ENCODE peak calls at places on chromosomes 3 and 15, in eight cellular contexts. V is NCI-H1694; Z is nephron progenitor cell; Q is CD4-positive, CD25-positive, alpha-beta regulatory T cell; C is epithelial cell of esophagus; D is mesenchymal stem cell; P is iPS-NIHi11; X is stimulated activated CD8-positive, alpha-beta memory T cell treated with anti-CD3 and anti-CD28 coated beads, Interleukin-4, amount 100 ng/mL, for 24 hours. K is an unnamed sample.

GRCh38 chr3:112333002-112333385 is at the start of gene CD200:
- DNase-seq in V (no peak), Z (peak; percentile 79), Q (peak; percentile 20), C (peak; percentile 20), D (peak; percentile 32), P (peak; percentile 50), X (peak; percentile 35), K (peak; percentile 41)

GRCh38 chr15:79197285-79197684 is 85.2 kb upstream of the ANKRD34C start:
- DNase-seq in V (no peak), Z (no peak), Q (no peak), C (no peak), D (no peak), P (peak; percentile 48), X (no peak), K (no peak)

GRCh38 chr15:76823903-76824302 is 81.2 kb downstream of the SCAPER start:
- DNase-seq in V (no peak), Z (no peak), Q (no peak), C (no peak), D (no peak), P (no peak), X (no peak), K (no peak)

GRCh38 chr15:39028069-39028468 is 463.5 kb upstream of the RASGRP1 start:
- DNase-seq in V (no peak), Z (no peak), Q (no peak), C (peak; percentile 69), D (peak; percentile 26), P (no peak), X (no peak), K (no peak)

GRCh38 chr15:70530503-70530902 is 232.9 kb downstream of the UACA start:
- DNase-seq in V (no peak), Z (no peak), Q (no peak), C (no peak), D (no peak), P (no peak), X (no peak), K (no peak)

GRCh38 chr3:88032245-88032644 is 26.6 kb downstream of the CGGBP1 start:
- DNase-seq in V (no peak), Z (no peak), Q (no peak), C (no peak), D (no peak), P (no peak), X (no peak), K (peak; percentile 7)

GRCh38 chr3:141240290-141241247 is 8.9 kb downstream of the PXYLP1 start:
- DNase-seq in V (no peak), Z (no peak), Q (no peak), C (peak; percentile 43), D (peak; percentile 26), P (no peak), X (no peak), K (peak; percentile 25)

GRCh38 chr3:84077479-84077878 is 881.3 kb upstream of the CADM2 start:
- DNase-seq in V (no peak), Z (no peak), Q (no peak), C (peak; percentile 44), D (no peak), P (peak; percentile 7), X (no peak), K (no peak)

GRCh38 chr15:58900628-58901027 is 32.9 kb downstream of the SLTM start:
- DNase-seq in V (no peak), Z (no peak), Q (no peak), C (no peak), D (no peak), P (no peak), X (no peak), K (peak; percentile 67)

GRCh38 chr3:193743702-193744047 is 150.7 kb downstream of the OPA1 start:
- DNase-seq in V (no peak), Z (no peak), Q (no peak), C (peak; percentile 29), D (no peak), P (no peak), X (no peak), K (peak; percentile 4)

GRCh38 chr3:188367741-188368140 is 213.8 kb downstream of the LPP start:
- DNase-seq in V (no peak), Z (no peak), Q (no peak), C (no peak), D (no peak), P (no peak), X (no peak), K (no peak)

GRCh38 chr15:72197460-72198409 is at the start of gene GRAMD2A:
- DNase-seq in V (peak; percentile 5), Z (peak; percentile 69), Q (no peak), C (peak; percentile 82), D (peak; percentile 37), P (peak; percentile 93), X (peak; percentile 32), K (peak; percentile 22)

GRCh38 chr15:51776952-51777574 is 25.7 kb downstream of the TMOD2 start:
- DNase-seq in V (peak; percentile 87), Z (peak; percentile 63), Q (peak; percentile 66), C (peak; percentile 98), D (peak; percentile 82), P (peak; percentile 75), X (peak; percentile 30), K (peak; percentile 81)